ENCODE peak calls at places on chromosomes 11 and 22, in five cellular contexts. One of them, this sample, is unnamed.
A peak's percentile ranks its signal among the peaks of the same experiment; 100 is the strongest.

GRCh38 chr11:27437824-27438594 is 34.6 kb downstream of the LGR4 start:
- DNase-seq in neural progenitor cell: no peak
- DNase-seq in H9: no peak
- DNase-seq in IMR-90: no peak
- DNase-seq in HCT116: no peak
- DNase-seq in this sample: no peak

GRCh38 chr11:31870609-31871309 is 59.6 kb upstream of the PAX6 start:
- DNase-seq in neural progenitor cell: peak; percentile 95
- DNase-seq in IMR-90: peak; percentile 33
- DNase-seq in H9: peak; percentile 92
- DNase-seq in HCT116: peak; percentile 48
- DNase-seq in this sample: peak; percentile 84

GRCh38 chr22:18968011-18968749 is 32.1 kb upstream of the PRODH start:
- DNase-seq in H9: peak; percentile 60
- DNase-seq in IMR-90: peak; percentile 15
- DNase-seq in neural progenitor cell: peak; percentile 81
- DNase-seq in HCT116: no peak
- DNase-seq in this sample: peak; percentile 88

GRCh38 chr11:17547051-17547577 is at the start of gene OTOG:
- DNase-seq in IMR-90: no peak
- DNase-seq in neural progenitor cell: peak; percentile 86
- DNase-seq in HCT116: no peak
- DNase-seq in H9: peak; percentile 96
- DNase-seq in this sample: peak; percentile 93

GRCh38 chr22:50057868-50058311 is at the start of gene TTLL8:
- DNase-seq in IMR-90: no peak
- DNase-seq in neural progenitor cell: no peak
- DNase-seq in HCT116: no peak
- DNase-seq in H9: peak; percentile 24
- DNase-seq in this sample: no peak

GRCh38 chr22:25334091-25334490 is 114.7 kb downstream of the CRYBB2 start:
- DNase-seq in IMR-90: peak; percentile 16
- DNase-seq in HCT116: peak; percentile 36
- DNase-seq in neural progenitor cell: peak; percentile 87
- DNase-seq in H9: peak; percentile 85
- DNase-seq in this sample: no peak

GRCh38 chr11:61688368-61689163 is 8.4 kb downstream of the DAGLA start:
- DNase-seq in H9: peak; percentile 29
- DNase-seq in neural progenitor cell: no peak
- DNase-seq in IMR-90: no peak
- DNase-seq in HCT116: no peak
- DNase-seq in this sample: peak; percentile 98

GRCh38 chr22:30196141-30196866 is 50.3 kb downstream of the LIF start:
- DNase-seq in neural progenitor cell: peak; percentile 29
- DNase-seq in H9: peak; percentile 87
- DNase-seq in IMR-90: peak; percentile 100
- DNase-seq in HCT116: peak; percentile 91
- DNase-seq in this sample: peak; percentile 92

GRCh38 chr11:104130161-104130560 is 33.8 kb downstream of the PDGFD start:
- DNase-seq in HCT116: no peak
- DNase-seq in IMR-90: no peak
- DNase-seq in neural progenitor cell: peak; percentile 12
- DNase-seq in H9: no peak
- DNase-seq in this sample: no peak

GRCh38 chr11:133498969-133499368 is 33.3 kb downstream of the OPCML start:
- DNase-seq in H9: no peak
- DNase-seq in HCT116: no peak
- DNase-seq in IMR-90: no peak
- DNase-seq in neural progenitor cell: no peak
- DNase-seq in this sample: no peak

GRCh38 chr11:133501643-133502535 is 30.4 kb downstream of the OPCML start:
- DNase-seq in H9: peak; percentile 39
- DNase-seq in neural progenitor cell: peak; percentile 28
- DNase-seq in HCT116: no peak
- DNase-seq in IMR-90: no peak
- DNase-seq in this sample: no peak

GRCh38 chr11:133503776-133504175 is 28.5 kb downstream of the OPCML start:
- DNase-seq in neural progenitor cell: no peak
- DNase-seq in IMR-90: no peak
- DNase-seq in H9: peak; percentile 10
- DNase-seq in HCT116: no peak
- DNase-seq in this sample: no peak

GRCh38 chr11:133500936-133501335 is 31.4 kb downstream of the OPCML start:
- DNase-seq in HCT116: no peak
- DNase-seq in neural progenitor cell: no peak
- DNase-seq in H9: peak; percentile 11
- DNase-seq in IMR-90: no peak
- DNase-seq in this sample: no peak

DNA sequence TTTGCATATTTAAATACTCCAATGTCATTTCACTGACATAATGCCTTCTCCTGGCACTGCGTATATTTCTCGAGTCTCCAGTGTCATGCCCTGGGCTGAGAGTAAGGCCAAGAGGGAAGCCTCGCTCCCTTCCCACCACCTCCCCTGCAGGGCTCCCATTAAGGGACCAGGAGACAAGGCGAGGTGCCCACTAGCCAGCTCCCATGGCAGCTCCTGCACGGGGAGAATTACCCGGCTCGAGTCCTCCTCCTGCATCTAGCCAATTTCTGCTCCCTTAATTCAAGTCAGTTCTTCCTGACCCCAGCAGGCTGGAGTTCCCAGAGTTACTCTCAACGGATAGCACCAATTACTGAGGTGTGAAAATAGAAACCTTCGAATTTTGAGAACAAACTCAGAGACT is 31.9 kb downstream of the OPCML start:
- DNase-seq in IMR-90: no peak
- DNase-seq in H9: peak; percentile 25
- DNase-seq in HCT116: no peak
- DNase-seq in neural progenitor cell: no peak
- DNase-seq in this sample: no peak
- H3K4me1 ChIP-seq in IMR-90: no peaks in the 10 kb centered on the region
- H3K4me1 ChIP-seq in H9: no peaks in the 10 kb centered on the region
- H3K4me1 ChIP-seq in HCT116: no peaks in the 10 kb centered on the region
- H3K4me1 ChIP-seq in neural progenitor cell: peaks cover 15% of the 10 kb centered on the region
- H3K4me1 ChIP-seq in this sample: no peaks in the 10 kb centered on the region

GRCh38 chr11:117313828-117314768 is 2.0 kb downstream of the BACE1 start:
- DNase-seq in HCT116: no peak
- DNase-seq in neural progenitor cell: no peak
- DNase-seq in IMR-90: no peak
- DNase-seq in H9: no peak
- DNase-seq in this sample: peak; percentile 73

GRCh38 chr11:117314840-117315239 is 1.2 kb downstream of the BACE1 start:
- DNase-seq in IMR-90: no peak
- DNase-seq in HCT116: no peak
- DNase-seq in H9: no peak
- DNase-seq in neural progenitor cell: peak; percentile 15
- DNase-seq in this sample: no peak

GRCh38 chr11:117318738-117319137 is 2.7 kb upstream of the BACE1 start:
- DNase-seq in IMR-90: no peak
- DNase-seq in neural progenitor cell: no peak
- DNase-seq in H9: no peak
- DNase-seq in HCT116: no peak
- DNase-seq in this sample: no peak

GRCh38 chr11:117315285-117316196 is 515 bp downstream of the BACE1 start:
- DNase-seq in H9: no peak
- DNase-seq in neural progenitor cell: no peak
- DNase-seq in HCT116: no peak
- DNase-seq in IMR-90: no peak
- DNase-seq in this sample: peak; percentile 85

DNA sequence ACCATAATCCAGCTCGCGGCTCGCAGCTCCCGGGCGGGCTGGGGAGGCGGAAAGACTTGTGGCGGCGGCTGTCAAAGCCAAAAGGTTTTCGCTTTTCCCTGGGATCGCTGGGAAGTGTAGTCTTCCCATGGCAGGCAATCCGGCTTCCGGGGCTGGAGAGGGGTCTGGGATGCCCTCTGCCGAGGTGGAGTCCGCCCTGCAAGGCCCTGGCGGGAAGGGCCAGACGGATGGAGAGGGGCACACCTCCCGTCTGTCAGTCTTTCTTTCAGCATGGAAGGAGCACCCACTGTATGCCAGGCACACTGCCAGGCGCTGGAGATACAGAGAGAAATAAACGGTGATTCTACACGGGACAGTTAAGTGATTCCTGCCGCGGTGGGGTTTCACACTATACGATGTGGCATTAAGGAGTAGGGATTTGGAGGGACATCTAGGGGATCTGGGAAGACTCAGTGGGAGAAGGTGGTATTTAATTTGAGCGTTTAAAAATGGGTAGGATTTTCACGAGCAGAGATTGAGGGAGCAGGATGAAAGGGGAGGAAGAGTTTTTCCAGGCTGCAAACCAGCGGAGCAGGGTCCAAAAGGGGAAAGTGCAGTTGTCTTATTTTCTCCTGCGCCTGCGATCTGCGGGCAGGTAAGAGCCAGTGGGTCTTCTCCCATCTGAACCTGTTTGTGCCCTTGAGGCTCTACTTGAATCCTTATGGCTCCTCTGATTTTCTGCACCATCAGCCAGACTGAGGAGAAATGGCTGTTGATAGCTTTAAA is at the start of gene BACE1:
- DNase-seq in HCT116: peak; percentile 71
- DNase-seq in IMR-90: peak; percentile 80
- DNase-seq in neural progenitor cell: peak; percentile 96
- DNase-seq in H9: peak; percentile 92
- DNase-seq in this sample: peak; percentile 98
- H3K27me3 ChIP-seq in HCT116: no peaks in the 10 kb centered on the region
- H3K27me3 ChIP-seq in IMR-90: no peaks in the 10 kb centered on the region
- H3K27me3 ChIP-seq in neural progenitor cell: no peaks in the 10 kb centered on the region
- H3K27me3 ChIP-seq in H9: no peaks in the 10 kb centered on the region
- H3K27me3 ChIP-seq in this sample: no peaks in the 10 kb centered on the region

GRCh38 chr11:57566564-57567209 is 785 bp downstream of the UBE2L6 start:
- DNase-seq in H9: no peak
- DNase-seq in neural progenitor cell: no peak
- DNase-seq in IMR-90: no peak
- DNase-seq in HCT116: no peak
- DNase-seq in this sample: no peak

GRCh38 chr11:57566035-57566504 is 1.4 kb downstream of the UBE2L6 start:
- DNase-seq in H9: no peak
- DNase-seq in HCT116: no peak
- DNase-seq in IMR-90: peak; percentile 63
- DNase-seq in neural progenitor cell: no peak
- DNase-seq in this sample: peak; percentile 88

GRCh38 chr11:57568330-57568766 is 876 bp upstream of the UBE2L6 start:
- DNase-seq in neural progenitor cell: no peak
- DNase-seq in IMR-90: peak; percentile 67
- DNase-seq in H9: peak; percentile 83
- DNase-seq in HCT116: peak; percentile 56
- DNase-seq in this sample: no peak

GRCh38 chr11:57567512-57568329 is at the start of gene UBE2L6:
- DNase-seq in IMR-90: no peak
- DNase-seq in H9: peak; percentile 53
- DNase-seq in neural progenitor cell: peak; percentile 92
- DNase-seq in HCT116: no peak
- DNase-seq in this sample: peak; percentile 96

GRCh38 chr11:57567210-57567511 is 311 bp downstream of the UBE2L6 start:
- DNase-seq in H9: no peak
- DNase-seq in HCT116: no peak
- DNase-seq in IMR-90: peak; percentile 13
- DNase-seq in neural progenitor cell: no peak
- DNase-seq in this sample: peak; percentile 84
- H2AFZ ChIP-seq in H9: no peak overlapping the region
- H2AFZ ChIP-seq in HCT116: peak overlapping the region; percentile 85
- H2AFZ ChIP-seq in IMR-90: peak overlapping the region; percentile 98
- H2AFZ ChIP-seq in neural progenitor cell: peak overlapping the region; percentile 75
- H2AFZ ChIP-seq in this sample: peak overlapping the region; percentile 94

DNA sequence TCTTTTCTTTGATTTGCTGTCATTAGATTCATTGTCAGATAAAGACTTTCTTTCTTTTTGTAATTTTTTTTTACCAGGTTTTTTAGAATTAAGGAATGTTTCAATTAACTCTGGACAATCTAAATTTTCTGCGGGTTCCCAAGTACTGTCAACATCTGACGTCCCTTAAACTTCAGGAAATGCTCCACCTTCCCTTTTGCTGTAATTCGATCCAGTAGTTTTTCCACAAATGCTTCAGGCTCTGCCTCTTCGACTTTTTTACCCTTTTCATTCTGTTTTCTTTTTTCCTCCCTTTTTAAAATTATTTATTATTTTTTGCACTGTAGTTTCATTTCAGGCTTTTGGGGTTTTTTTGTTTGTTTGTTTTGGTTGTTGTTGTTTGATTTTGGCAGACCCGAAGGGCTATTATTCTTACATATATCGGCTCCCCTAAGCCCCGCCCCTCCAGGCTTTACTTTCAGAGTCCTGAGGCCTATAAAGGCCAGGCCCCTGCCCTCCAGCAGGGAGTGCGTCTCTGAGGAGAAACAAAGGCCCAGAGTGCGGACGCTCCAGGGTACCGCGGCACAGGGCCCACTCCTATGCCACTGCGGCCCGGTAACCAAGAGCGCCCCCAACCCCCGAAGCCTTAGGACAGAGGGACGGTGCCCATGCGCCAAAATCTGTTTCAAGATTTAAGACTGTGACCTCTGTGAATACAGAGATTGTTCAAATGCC is 116.4 kb downstream of the TYR start:
- DNase-seq in HCT116: no peak
- DNase-seq in H9: peak; percentile 72
- DNase-seq in neural progenitor cell: peak; percentile 72
- DNase-seq in IMR-90: peak; percentile 12
- DNase-seq in this sample: no peak
- H3K4me1 ChIP-seq in HCT116: no peaks in the 10 kb centered on the region
- H3K4me1 ChIP-seq in H9: no peaks in the 10 kb centered on the region
- H3K4me1 ChIP-seq in neural progenitor cell: peaks cover 49% of the 10 kb centered on the region
- H3K4me1 ChIP-seq in IMR-90: no peaks in the 10 kb centered on the region
- H3K4me1 ChIP-seq in this sample: no peaks in the 10 kb centered on the region

GRCh38 chr22:37145415-37146385 is 4.0 kb downstream of the IL2RB start:
- DNase-seq in HCT116: no peak
- DNase-seq in H9: no peak
- DNase-seq in IMR-90: peak; percentile 2
- DNase-seq in neural progenitor cell: no peak
- DNase-seq in this sample: peak; percentile 83
- H3K27me3 ChIP-seq in HCT116: no peaks in the 10 kb centered on the region
- H3K27me3 ChIP-seq in H9: no peaks in the 10 kb centered on the region
- H3K27me3 ChIP-seq in IMR-90: peaks cover 50% of the 10 kb centered on the region
- H3K27me3 ChIP-seq in neural progenitor cell: no peaks in the 10 kb centered on the region
- H3K27me3 ChIP-seq in this sample: peaks cover 12% of the 10 kb centered on the region

This sample was measured in osteoblast.